ENCODE peak calls at places on chromosomes 16 and 17, in nine cellular contexts. L is T-helper 2 cell; E is HEK293T; K is NCI-H1105; A is activated gamma-delta T cell; W is DND-41; M is CD8-positive, alpha-beta memory T cell; X is dorsolateral prefrontal cortex; O is type B pancreatic cell. T is an unnamed sample.

GRCh38 chr16:3665508-3665907 is 11.0 kb downstream of the DNASE1 start:
- DNase-seq in L (no peak), E (no peak), K (no peak), A (no peak), W (peak; percentile 32), M (peak; percentile 25), X (no peak), O (no peak), T (no peak)

GRCh38 chr17:75809631-75810111 is 25.1 kb downstream of the UNK start:
- DNase-seq in L (no peak), E (no peak), K (no peak), A (no peak), W (no peak), M (no peak), X (no peak), O (no peak), T (no peak)

GRCh38 chr17:41773731-41774193 is 12.7 kb downstream of the JUP start:
- DNase-seq in L (no peak), E (no peak), K (no peak), A (no peak), W (no peak), M (no peak), X (no peak), O (no peak), T (peak; percentile 15)

GRCh38 chr17:77304746-77305473 is 164.1 kb downstream of the SEC14L1 start:
- DNase-seq in L (no peak), E (no peak), K (no peak), A (no peak), W (no peak), M (no peak), X (no peak), O (no peak), T (no peak)

GRCh38 chr17:10109146-10109545 is 89.3 kb downstream of the GAS7 start:
- DNase-seq in L (no peak), E (no peak), K (no peak), A (no peak), W (no peak), M (no peak), X (no peak), O (no peak), T (no peak)

GRCh38 chr17:43900183-43900857 is 7.0 kb downstream of the MPP2 start:
- DNase-seq in L (peak; percentile 57), E (peak; percentile 96), K (peak; percentile 73), A (peak; percentile 55), W (no peak), M (peak; percentile 57), X (peak; percentile 92), O (peak; percentile 90), T (peak; percentile 98)

GRCh38 chr16:4500283-4500682 is 24.1 kb downstream of the HMOX2 start:
- DNase-seq in L (no peak), E (no peak), K (no peak), A (no peak), W (no peak), M (no peak), X (no peak), O (no peak), T (no peak)

GRCh38 chr16:5905935-5906334 is 808.3 kb upstream of the EEF2KMT start:
- DNase-seq in L (no peak), E (no peak), K (no peak), A (no peak), W (no peak), M (no peak), X (no peak), O (no peak), T (no peak)

GRCh38 chr17:78818932-78819331 is 21.7 kb downstream of the USP36 start:
- DNase-seq in L (no peak), E (no peak), K (no peak), A (no peak), W (peak; percentile 56), M (peak; percentile 42), X (no peak), O (no peak), T (no peak)

GRCh38 chr17:4948997-4949320 is 629 bp upstream of the PFN1 start:
- DNase-seq in L (peak; percentile 36), E (peak; percentile 83), K (peak; percentile 84), A (peak; percentile 59), W (peak; percentile 85), M (peak; percentile 59), X (peak; percentile 76), O (peak; percentile 91), T (peak; percentile 92)

GRCh38 chr17:34377078-34377823 is 14.2 kb upstream of the CCL1 start:
- DNase-seq in L (no peak), E (no peak), K (no peak), A (no peak), W (peak; percentile 4), M (no peak), X (no peak), O (no peak), T (no peak)

GRCh38 chr16:87570938-87571867 is 31.1 kb upstream of the JPH3 start:
- DNase-seq in L (no peak), E (peak; percentile 69), K (no peak), A (no peak), W (no peak), M (no peak), X (no peak), O (no peak), T (peak; percentile 86)

GRCh38 chr17:49991409-49991808 is 3.6 kb downstream of the DLX3 start:
- DNase-seq in L (no peak), E (no peak), K (no peak), A (no peak), W (no peak), M (no peak), X (no peak), O (no peak), T (no peak)

T was measured in iPS-NIHi11.